ENCODE peak calls at places on chromosomes 1 and 21, in nine cellular contexts. L, Y, S, D, E, G, A, F and R are unnamed samples.

GRCh38 chr1:234503193-234504050 is 24.4 kb upstream of the TARBP1 start:
- DNase-seq in G (no peak), E (no peak), D (no peak), A (no peak), Y (no peak), F (no peak), L (no peak), S (no peak), R (no peak)

GRCh38 chr21:38761531-38761930 is 44.2 kb upstream of the ETS2 start:
- DNase-seq in D (no peak), G (no peak), E (no peak), Y (no peak), A (no peak), F (no peak), S (no peak), L (no peak), R (no peak)

GRCh38 chr1:112402682-112403643 is 6.9 kb downstream of the CTTNBP2NL start:
- DNase-seq in Y (peak), F (peak), A (no peak), S (no peak), G (no peak), E (no peak), D (no peak), L (no peak), R (no peak)

GRCh38 chr1:211586538-211586937 is 7.6 kb upstream of the SLC30A1 start:
- DNase-seq in S (no peak), Y (no peak), A (no peak), F (no peak), G (no peak), L (no peak), D (no peak), E (no peak), R (no peak)

GRCh38 chr1:6414881-6415280 is 4.8 kb downstream of the HES2 start:
- DNase-seq in S (no peak), D (no peak), Y (no peak), G (no peak), F (no peak), A (no peak), E (no peak), L (no peak), R (no peak)

GRCh38 chr1:3543076-3544049 is 67.9 kb downstream of the MEGF6 start:
- DNase-seq in F (peak), G (no peak), E (no peak), D (no peak), L (no peak), S (no peak), A (no peak), Y (peak), R (no peak)

GRCh38 chr1:82830695-82831380 is 1030.1 kb downstream of the ADGRL2 start:
- DNase-seq in L (no peak), G (no peak), Y (no peak), A (no peak), E (no peak), S (no peak), F (no peak), D (no peak), R (no peak)

GRCh38 chr1:35851175-35851869 is 31.7 kb upstream of the AGO1 start:
- DNase-seq in S (no peak), F (peak), E (no peak), D (no peak), A (no peak), Y (peak), L (no peak), G (no peak), R (no peak)

GRCh38 chr1:26907071-26907922 is 6.5 kb downstream of the NR0B2 start:
- DNase-seq in E (no peak), D (no peak), A (no peak), F (peak), Y (peak), L (no peak), S (no peak), G (no peak), R (no peak)

GRCh38 chr1:167706931-167707877 is 14.6 kb upstream of the MPZL1 start:
- DNase-seq in Y (no peak), D (no peak), A (no peak), G (no peak), E (no peak), S (no peak), F (no peak), L (no peak), R (no peak)

GRCh38 chr1:247294282-247294681 is 37.4 kb downstream of the ZNF496 start:
- DNase-seq in L (no peak), E (no peak), F (peak), A (no peak), S (no peak), D (no peak), G (no peak), Y (peak), R (no peak)

GRCh38 chr1:168687796-168688195 is 41.2 kb downstream of the DPT start:
- DNase-seq in E (no peak), L (no peak), S (peak), Y (no peak), D (no peak), G (no peak), F (no peak), A (no peak), R (no peak)

GRCh38 chr21:27268290-27268689 is 301.4 kb upstream of the ADAMTS5 start:
- DNase-seq in F (peak), L (no peak), S (no peak), G (no peak), Y (peak), A (no peak), D (no peak), E (no peak), R (no peak)

GRCh38 chr1:85230305-85230977 is 29.0 kb downstream of the C1orf52 start:
- DNase-seq in G (peak), L (no peak), F (no peak), D (no peak), A (no peak), Y (no peak), E (no peak), S (peak), R (no peak)

GRCh38 chr1:118913818-118914217 is 74.3 kb downstream of the TBX15 start:
- DNase-seq in D (no peak), S (no peak), A (no peak), E (no peak), G (no peak), L (no peak), Y (no peak), F (no peak), R (no peak)

GRCh38 chr1:237580726-237581125 is 310.0 kb downstream of the ZP4 start:
- DNase-seq in G (no peak), E (no peak), S (no peak), D (no peak), F (no peak), L (no peak), Y (no peak), A (no peak), R (no peak)

GRCh38 chr1:27594542-27595510 is 9.1 kb downstream of the AHDC1 start:
- DNase-seq in Y (peak), L (no peak), E (no peak), D (no peak), G (no peak), A (no peak), F (peak), S (no peak), R (no peak)

GRCh38 chr1:162357681-162358266 is 18.9 kb downstream of the SPATA46 start:
- DNase-seq in E (no peak), Y (no peak), F (peak), L (no peak), D (no peak), A (no peak), G (peak), S (peak), R (no peak)

GRCh38 chr1:8903908-8904650 is 25.6 kb upstream of the ENO1 start:
- DNase-seq in D (no peak), E (no peak), F (peak), Y (peak), A (peak), G (no peak), L (no peak), S (peak), R (no peak)

GRCh38 chr1:43979528-43980254 is 681 bp downstream of the B4GALT2 start:
- DNase-seq in Y (peak), F (peak), G (peak), S (no peak), D (peak), A (peak), L (no peak), E (peak), R (no peak)

GRCh38 chr1:72282271-72282656 is at the start of gene NEGR1:
- DNase-seq in S (peak), A (peak), E (peak), G (no peak), Y (peak), F (peak), L (no peak), D (no peak), R (peak)

GRCh38 chr1:93680121-93681094 is 1.2 kb downstream of the BCAR3 start:
- DNase-seq in G (peak), A (peak), Y (peak), L (peak), F (peak), S (peak), D (no peak), E (peak), R (no peak)

GRCh38 chr1:244241438-244241837 is 190.4 kb downstream of the ZBTB18 start:
- DNase-seq in L (no peak), E (no peak), Y (no peak), S (no peak), G (no peak), A (no peak), D (no peak), F (no peak), R (no peak)

GRCh38 chr1:15849775-15850449 is 2.4 kb downstream of the SPEN start:
- DNase-seq in A (peak), D (no peak), F (peak), G (peak), E (peak), S (peak), L (peak), Y (peak), R (peak)

GRCh38 chr1:167819849-167820683 is 93.9 kb downstream of the ADCY10 start:
- DNase-seq in F (peak), G (peak), S (peak), E (peak), L (no peak), Y (peak), A (peak), D (no peak), R (no peak)

GRCh38 chr1:81304187-81304586 is 496.5 kb upstream of the ADGRL2 start:
- DNase-seq in E (no peak), A (no peak), Y (peak), D (no peak), G (no peak), F (peak), S (no peak), L (no peak), R (no peak)

GRCh38 chr1:110309139-110309538 is 30.0 kb upstream of the RBM15 start:
- DNase-seq in L (no peak), G (no peak), Y (peak), D (no peak), S (no peak), F (peak), A (no peak), E (no peak), R (no peak)